ENCODE peak calls at places on chromosomes 2 and 18, in four cellular contexts. C is K562, H is neuronal stem cell, I is adipocyte. M is an unnamed sample.

GRCh38 chr2:27086722-27087446 is at the start of gene KHK:
- DNase-seq in C (peak; percentile 44), I (no peak), H (no peak), M (peak; percentile 26)

GRCh38 chr2:144414324-144414845 is 105.5 kb downstream of the ZEB2 start:
- DNase-seq in H (no peak), I (peak; percentile 89), C (no peak), M (peak; percentile 95)

GRCh38 chr2:237278593-237278992 is 135.4 kb downstream of the COL6A3 start:
- DNase-seq in I (peak; percentile 94), C (no peak), H (no peak), M (peak; percentile 98)

GRCh38 chr2:100606740-100607343 is 44.0 kb downstream of the PDCL3 start:
- DNase-seq in I (peak; percentile 71), C (peak; percentile 48), H (peak; percentile 40), M (peak; percentile 65)

GRCh38 chr2:113138428-113139322 is 11.3 kb downstream of the IL1RN start:
- DNase-seq in I (peak; percentile 90), C (peak; percentile 83), H (peak; percentile 79), M (peak; percentile 61)

GRCh38 chr2:74585406-74586182 is 31.1 kb downstream of the DOK1 start:
- DNase-seq in H (no peak), I (no peak), C (peak; percentile 55), M (no peak)

GRCh38 chr2:8676191-8676914 is 5.5 kb upstream of the ID2 start:
- DNase-seq in C (no peak), H (peak; percentile 9), I (peak; percentile 94), M (peak; percentile 97)

GRCh38 chr2:151363709-151364108 is 6.3 kb downstream of the TNFAIP6 start:
- DNase-seq in H (no peak), I (peak; percentile 45), C (no peak), M (no peak)

GRCh38 chr2:37181726-37182684 is 6.5 kb downstream of the SULT6B1 start:
- DNase-seq in C (no peak), I (peak; percentile 36), H (no peak), M (peak; percentile 59)

GRCh38 chr18:77650799-77651385 is 401.2 kb downstream of the GALR1 start:
- DNase-seq in I (no peak), H (peak; percentile 68), C (peak; percentile 58), M (peak; percentile 70)

GRCh38 chr2:230909841-230910545 is 15.0 kb downstream of the GPR55 start:
- DNase-seq in I (no peak), C (no peak), H (no peak), M (no peak)

GRCh38 chr2:179965291-179965690 is 41.8 kb downstream of the CWC22 start:
- DNase-seq in I (no peak), H (no peak), C (no peak), M (no peak)

GRCh38 chr18:31065036-31065773 is 22.7 kb upstream of the DSC3 start:
- DNase-seq in I (no peak), C (no peak), H (no peak), M (no peak)

GRCh38 chr2:168687314-168687713 is 115.1 kb upstream of the NOSTRIN start:
- DNase-seq in H (no peak), C (no peak), I (peak; percentile 42), M (peak; percentile 45)

GRCh38 chr2:240192661-240193060 is 52.2 kb upstream of the OTOS start:
- DNase-seq in I (no peak), H (no peak), C (no peak), M (no peak)

GRCh38 chr2:206260427-206261012 is 13.9 kb upstream of the ZDBF2 start:
- DNase-seq in C (peak; percentile 6), I (peak; percentile 69), H (no peak), M (peak; percentile 76)

GRCh38 chr2:124693156-124693555 is 668.1 kb downstream of the CNTNAP5 start:
- DNase-seq in H (no peak), C (no peak), I (no peak), M (no peak)

GRCh38 chr2:117067917-117068316 is 746.6 kb upstream of the DDX18 start:
- DNase-seq in H (no peak), C (no peak), I (no peak), M (no peak)

GRCh38 chr2:191701696-191702095 is 23.8 kb downstream of the NABP1 start:
- DNase-seq in H (no peak), C (no peak), I (no peak), M (no peak)

GRCh38 chr2:212892193-212892592 is 259.2 kb downstream of the IKZF2 start:
- DNase-seq in C (peak; percentile 2), H (no peak), I (peak; percentile 71), M (peak; percentile 63)

GRCh38 chr18:74040459-74041332 is 106.9 kb downstream of the FBXO15 start:
- DNase-seq in H (peak; percentile 9), C (peak; percentile 64), I (peak; percentile 17), M (peak; percentile 56)

DNA sequence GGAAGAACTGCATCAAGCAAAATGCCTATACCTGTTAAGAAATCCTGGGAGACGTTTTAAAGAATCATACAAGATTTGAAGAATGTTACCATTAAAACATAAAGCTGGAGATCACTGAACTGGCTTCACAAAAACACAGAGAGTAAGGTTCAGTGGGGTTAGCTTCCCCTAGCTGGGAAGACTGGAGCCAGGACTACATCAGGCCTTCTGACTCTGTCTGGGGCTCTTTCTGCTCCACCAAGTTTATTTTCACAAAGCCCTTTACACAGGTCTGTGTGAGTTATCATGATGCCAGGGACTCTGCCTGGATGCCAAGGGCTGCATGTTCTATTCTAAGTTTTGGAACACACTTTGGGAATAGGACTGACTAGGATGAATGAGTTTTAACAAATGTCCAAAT is 47.3 kb upstream of the DNER start:
- DNase-seq in I (no peak), C (no peak), H (no peak), M (no peak)
- H3K9ac ChIP-seq in I (no peak overlapping the region), C (no peak overlapping the region), H (no peak overlapping the region), M (no peak overlapping the region)

GRCh38 chr2:47690132-47690531 is 92.8 kb upstream of the MSH6 start:
- DNase-seq in C (no peak), I (no peak), H (no peak), M (no peak)

GRCh38 chr2:47686018-47686417 is 96.9 kb upstream of the MSH6 start:
- DNase-seq in C (no peak), H (no peak), I (no peak), M (no peak)

GRCh38 chr2:47687856-47688255 is 95.1 kb upstream of the MSH6 start:
- DNase-seq in H (no peak), I (no peak), C (no peak), M (no peak)

GRCh38 chr2:47688561-47688960 is 94.4 kb upstream of the MSH6 start:
- DNase-seq in H (no peak), I (no peak), C (no peak), M (peak; percentile 2)
- H3K9ac ChIP-seq in H (no peak overlapping the region), I (no peak overlapping the region), C (no peak overlapping the region), M (no peak overlapping the region)

DNA sequence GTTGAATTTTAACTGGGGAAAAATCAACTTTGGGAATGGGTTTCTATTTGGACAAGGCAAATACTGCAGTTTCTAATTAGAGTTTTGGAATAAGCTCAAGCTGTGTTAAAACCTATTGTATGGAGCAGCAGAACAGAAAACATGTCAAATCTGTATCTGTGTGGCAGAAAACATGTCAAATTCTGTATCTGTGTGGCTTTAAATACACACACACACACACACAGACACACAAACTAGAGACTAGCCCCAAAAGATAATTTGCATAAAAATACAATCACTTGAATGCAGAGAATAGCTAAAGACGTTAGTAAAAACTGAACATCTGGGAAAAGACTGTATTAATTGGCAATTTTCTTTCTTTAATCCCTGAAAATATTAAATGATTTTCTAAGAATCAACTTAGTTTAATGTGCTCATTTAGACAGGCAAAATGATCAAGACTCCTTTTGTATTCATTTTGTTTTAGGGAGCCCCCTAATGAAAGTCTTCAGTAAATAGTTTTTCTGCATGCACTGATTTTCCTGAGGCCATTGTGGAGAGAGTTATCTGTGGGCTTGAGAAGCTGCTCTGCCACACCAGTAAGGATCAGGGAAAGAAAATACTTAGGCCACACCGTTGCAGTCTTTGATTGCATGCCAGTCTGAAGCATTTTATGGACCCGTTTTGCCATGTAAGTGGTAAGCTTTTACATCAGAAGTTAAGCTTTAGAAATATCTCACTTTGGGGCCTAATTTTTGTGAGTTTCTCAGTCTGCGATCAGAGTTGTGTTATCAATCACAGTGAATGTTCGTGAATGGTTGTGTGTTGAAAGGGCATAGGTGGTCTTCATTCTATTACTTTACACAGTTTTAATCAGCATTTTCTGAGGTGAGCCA is 2.2 kb downstream of the SPATS2L start:
- DNase-seq in I (peak; percentile 53), C (no peak), H (no peak), M (peak; percentile 58)
- H3K9ac ChIP-seq in I (peak overlapping the region; percentile 96), C (no peak overlapping the region), H (no peak overlapping the region), M (peak overlapping the region; percentile 89)

GRCh38 chr2:197075754-197076337 is 149.3 kb upstream of the PGAP1 start:
- DNase-seq in H (no peak), I (no peak), C (peak; percentile 24), M (peak; percentile 18)
- H3K9ac ChIP-seq in H (no peak overlapping the region), I (no peak overlapping the region), C (no peak overlapping the region), M (no peak overlapping the region)

GRCh38 chr2:64854773-64855237 is 134.4 kb upstream of the SLC1A4 start:
- DNase-seq in C (peak; percentile 86), H (no peak), I (no peak), M (peak; percentile 81)

GRCh38 chr2:64860321-64860751 is 128.9 kb upstream of the SLC1A4 start:
- DNase-seq in C (no peak), I (no peak), H (no peak), M (no peak)

GRCh38 chr2:64859208-64860161 is 129.7 kb upstream of the SLC1A4 start:
- DNase-seq in I (peak; percentile 96), C (peak; percentile 76), H (peak; percentile 58), M (peak; percentile 97)

GRCh38 chr2:64858541-64859031 is 130.6 kb upstream of the SLC1A4 start:
- DNase-seq in C (no peak), H (no peak), I (no peak), M (peak; percentile 52)

DNA sequence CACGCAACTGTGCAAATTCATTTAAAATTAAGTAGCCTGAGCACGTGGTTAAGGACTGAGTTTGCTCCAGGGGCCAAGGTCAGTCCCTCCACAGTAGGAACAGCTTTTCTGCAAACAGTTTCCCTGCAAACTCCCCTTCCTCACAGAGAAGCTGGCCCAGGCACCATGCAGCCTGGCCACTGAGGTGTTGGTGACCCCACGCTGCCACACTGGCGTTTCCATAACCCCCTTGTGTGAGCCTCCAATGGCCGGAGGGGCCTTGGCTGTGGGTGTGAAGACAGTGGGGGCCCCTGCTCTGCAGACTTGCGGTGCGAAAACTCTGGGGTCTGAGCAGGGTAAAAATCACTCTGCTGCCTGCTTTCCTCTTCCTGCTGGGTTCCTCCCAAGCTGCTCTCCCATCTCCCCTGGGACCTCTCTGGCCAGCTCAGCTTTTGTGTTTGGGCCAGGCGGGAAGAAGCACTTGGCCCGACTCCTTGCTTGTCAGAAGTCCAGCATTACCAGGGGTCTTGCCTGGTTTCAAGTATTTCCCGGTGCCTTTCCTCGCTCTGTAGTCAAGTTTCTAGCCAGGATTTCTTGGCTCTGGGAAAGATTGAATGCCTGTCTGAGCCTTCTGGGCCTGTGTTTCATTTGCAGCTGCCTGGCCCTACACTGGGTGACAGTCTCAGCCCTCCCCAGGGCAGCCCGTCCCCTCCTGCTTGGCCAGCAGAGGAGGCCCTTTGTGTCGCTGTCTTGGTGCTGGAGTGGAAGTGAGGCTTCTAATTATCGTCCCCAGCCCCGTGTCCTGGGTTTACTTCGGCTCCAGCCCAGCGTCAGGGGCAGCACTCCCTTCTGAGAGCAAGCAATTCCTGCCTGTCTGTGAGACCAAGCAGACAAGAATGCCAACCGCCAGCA is 131.4 kb upstream of the SLC1A4 start:
- DNase-seq in I (peak; percentile 57), H (no peak), C (no peak), M (peak; percentile 92)
- H3K9ac ChIP-seq in I (peak overlapping the region; percentile 86), H (no peak overlapping the region), C (no peak overlapping the region), M (peak overlapping the region; percentile 86)

M was measured in GM23248.